ENCODE peak calls at places on chromosomes 13 and 19, in six cellular contexts. F is mesenchymal stem cell, J is neuronal stem cell, M is H1, U is mesendoderm, R is IMR-90. B is an unnamed sample.

GRCh38 chr19:14475251-14476073 is at the start of gene PTGER1:
- DNase-seq in J (no peak), M (no peak), U (peak), R (peak), F (peak), B (peak)

GRCh38 chr13:59750860-59751259 is 412.9 kb downstream of the DIAPH3 start:
- DNase-seq in J (peak), U (peak), R (peak), M (peak), F (peak), B (peak)

GRCh38 chr19:45791744-45792481 is 732 bp downstream of the DMWD start:
- DNase-seq in M (no peak), R (no peak), U (no peak), F (no peak), J (no peak), B (no peak)

GRCh38 chr13:33272531-33273124 is 12.9 kb downstream of the STARD13 start:
- DNase-seq in M (no peak), U (no peak), F (no peak), R (no peak), J (no peak), B (no peak)

GRCh38 chr13:41802684-41803554 is 158.0 kb downstream of the VWA8 start:
- DNase-seq in J (no peak), U (peak), R (peak), F (peak), M (no peak), B (no peak)

GRCh38 chr13:41054212-41054877 is 7.0 kb upstream of the WBP4 start:
- DNase-seq in M (no peak), R (peak), F (peak), U (peak), J (no peak), B (no peak)

GRCh38 chr19:4673216-4673615 is 3.1 kb upstream of the MYDGF start:
- DNase-seq in F (no peak), J (no peak), U (no peak), R (no peak), M (no peak), B (no peak)

GRCh38 chr19:40815223-40815622 is 16.2 kb downstream of the EGLN2 start:
- DNase-seq in J (no peak), M (no peak), F (no peak), U (no peak), R (no peak), B (no peak)

GRCh38 chr13:57557979-57558529 is 73.5 kb upstream of the PCDH17 start:
- DNase-seq in M (no peak), J (peak), R (no peak), F (peak), U (peak), B (no peak)

GRCh38 chr19:29614780-29615179 is 8.7 kb downstream of the POP4 start:
- DNase-seq in U (no peak), R (no peak), F (no peak), M (no peak), J (no peak), B (no peak)

GRCh38 chr19:5803752-5804515 is 933 bp upstream of the NRTN start:
- DNase-seq in U (peak), M (peak), F (peak), R (peak), J (peak), B (peak)

GRCh38 chr19:5801796-5802616 is 2.9 kb upstream of the NRTN start:
- DNase-seq in M (no peak), R (peak), F (peak), J (peak), U (peak), B (peak)

GRCh38 chr19:5804516-5805464 is at the start of gene NRTN:
- DNase-seq in F (no peak), M (no peak), J (peak), U (peak), R (no peak), B (peak)

GRCh38 chr19:5805465-5806132 is 732 bp downstream of the NRTN start:
- DNase-seq in J (peak), F (peak), M (no peak), U (peak), R (peak), B (peak)

GRCh38 chr19:5803441-5803751 is 1.5 kb upstream of the NRTN start:
- DNase-seq in J (no peak), F (no peak), R (no peak), M (no peak), U (no peak), B (no peak)
- H3K9ac ChIP-seq in J (peak), F (peak), R (peak), M (no peak), U (peak), B (no peak)

DNA sequence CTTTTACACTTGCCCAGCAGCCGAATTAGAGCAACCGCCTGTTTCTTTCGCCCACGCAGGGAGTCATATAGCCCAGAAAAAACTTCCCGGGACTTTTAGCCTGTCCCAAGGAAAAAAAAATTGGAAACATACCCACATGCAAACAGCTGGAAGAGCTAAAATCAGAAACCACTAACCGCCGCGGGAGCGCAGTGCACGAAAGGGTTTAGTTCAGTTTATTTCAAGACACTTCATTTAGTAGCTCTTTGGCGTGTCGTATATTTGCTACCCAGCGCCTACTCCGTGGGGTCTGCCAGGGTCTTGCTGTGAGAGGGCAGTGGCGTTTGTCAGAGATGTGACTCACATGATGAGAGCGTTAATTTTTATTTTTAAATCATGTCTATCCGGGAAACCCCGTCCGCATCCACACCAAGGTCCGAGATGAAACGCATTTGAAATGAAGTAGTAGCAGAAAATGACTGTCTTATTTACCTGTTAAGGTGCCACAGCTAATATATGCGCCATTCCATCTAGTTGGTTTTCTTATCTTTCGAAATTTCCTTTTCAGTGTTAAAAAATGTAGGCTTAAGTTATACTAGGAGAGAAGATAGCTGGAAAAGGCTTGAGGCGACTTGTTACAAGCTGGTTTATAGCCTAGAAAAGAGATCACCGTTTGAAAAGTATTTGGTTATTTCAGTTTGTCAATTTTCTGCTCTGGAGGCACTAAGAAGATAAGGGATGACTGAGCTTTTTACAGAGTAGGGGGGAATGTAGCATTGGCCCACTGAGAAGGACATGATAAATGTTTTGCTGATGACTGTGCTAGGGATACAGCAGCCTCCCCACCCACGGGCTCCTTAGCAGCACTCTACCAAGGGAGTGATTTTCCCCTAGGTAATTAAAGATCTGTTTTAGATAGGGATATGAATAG is 1.7 kb downstream of the KLF5 start:
- DNase-seq in J (peak), M (no peak), F (peak), U (peak), R (peak), B (no peak)
- H2BK5ac ChIP-seq in J (no peak), M (no peak), F (no peak), U (no peak), R (peak), B (no peak)

GRCh38 chr13:75139291-75139690 is 342.7 kb downstream of the TBC1D4 start:
- DNase-seq in J (no peak), F (peak), R (peak), M (no peak), U (no peak), B (no peak)
- H2BK15ac ChIP-seq in J (no peak), F (no peak), R (no peak), M (no peak), U (no peak), B (no peak)

DNA sequence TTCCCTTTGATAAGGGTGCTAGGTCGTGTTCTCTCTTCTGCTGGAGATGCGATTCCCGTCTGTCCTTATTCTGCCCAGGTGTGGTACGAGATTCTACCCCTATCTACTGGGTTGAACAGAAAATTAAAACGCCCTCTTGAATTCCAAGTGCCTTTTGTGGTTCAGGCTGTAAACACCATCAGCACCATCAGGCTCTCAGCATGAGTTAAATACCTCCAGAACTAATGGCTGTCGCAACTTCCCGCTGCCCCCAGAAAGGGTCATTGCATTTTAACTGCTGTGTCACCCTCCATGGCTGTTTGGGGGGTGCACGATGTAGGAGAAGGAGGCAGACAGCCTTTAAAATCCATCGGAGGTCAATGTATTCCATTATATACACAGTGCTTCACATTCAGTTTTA is 177.4 kb downstream of the OXGR1 start:
- DNase-seq in M (no peak), J (no peak), R (no peak), U (peak), F (no peak), B (peak)
- H3K9ac ChIP-seq in M (no peak), J (no peak), R (no peak), U (no peak), F (no peak), B (no peak)

B was measured in H9.